ENCODE peak calls at places on chromosomes 6 and 20, in eight cellular contexts. N is lower lobe of right lung; E is heart right ventricle; Q is CD8-positive, alpha-beta T cell; I is heart left ventricle; M is endothelial cell of umbilical vein; X is AG04450; U is A549. R is an unnamed sample.

GRCh38 chr6:105363100-105363754 is 39.7 kb downstream of the PREP start:
- DNase-seq in N (no peak), E (no peak), Q (no peak), I (no peak), M (peak), X (no peak), U (no peak), R (no peak)

GRCh38 chr6:41895300-41896233 is at the start of gene USP49:
- DNase-seq in N (peak), E (peak), Q (peak), I (peak), M (peak), X (peak), U (peak), R (peak)

GRCh38 chr20:5621305-5621704 is 128.9 kb upstream of the SHLD1 start:
- DNase-seq in N (no peak), E (no peak), Q (no peak), I (no peak), M (peak), X (no peak), U (no peak), R (no peak)

GRCh38 chr6:124714728-124715127 is 247.5 kb upstream of the RNF217 start:
- DNase-seq in N (no peak), E (no peak), Q (no peak), I (no peak), M (no peak), X (no peak), U (no peak), R (no peak)

GRCh38 chr6:14110001-14110818 is 7.4 kb upstream of the CD83 start:
- DNase-seq in N (no peak), E (no peak), Q (peak), I (no peak), M (no peak), X (no peak), U (no peak), R (no peak)

GRCh38 chr6:134182528-134182927 is 130.1 kb upstream of the SLC2A12 start:
- DNase-seq in N (no peak), E (no peak), Q (no peak), I (no peak), M (no peak), X (no peak), U (no peak), R (no peak)

GRCh38 chr20:32822189-32822588 is 2.4 kb downstream of the MAPRE1 start:
- DNase-seq in N (no peak), E (no peak), Q (no peak), I (no peak), M (no peak), X (no peak), U (no peak), R (no peak)

GRCh38 chr20:38161412-38161774 is 3.7 kb downstream of the TGM2 start:
- DNase-seq in N (no peak), E (no peak), Q (no peak), I (no peak), M (no peak), X (no peak), U (no peak), R (peak)

GRCh38 chr20:50834599-50835005 is 39.7 kb downstream of the BCAS4 start:
- DNase-seq in N (no peak), E (no peak), Q (no peak), I (no peak), M (no peak), X (peak), U (no peak), R (no peak)

GRCh38 chr6:113909224-113909856 is 52.2 kb downstream of the MARCKS start:
- DNase-seq in N (no peak), E (peak), Q (no peak), I (no peak), M (peak), X (peak), U (peak), R (no peak)

GRCh38 chr6:37021356-37022129 is 16.1 kb downstream of the FGD2 start:
- DNase-seq in N (no peak), E (no peak), Q (peak), I (no peak), M (peak), X (peak), U (no peak), R (peak)

GRCh38 chr6:13767121-13767794 is 47.1 kb downstream of the MCUR1 start:
- DNase-seq in N (no peak), E (peak), Q (peak), I (peak), M (peak), X (no peak), U (no peak), R (peak)

GRCh38 chr20:35909176-35909575 is 45.1 kb downstream of the SCAND1 start:
- DNase-seq in N (no peak), E (no peak), Q (no peak), I (no peak), M (no peak), X (no peak), U (no peak), R (no peak)

GRCh38 chr20:41507851-41508250 is 110.3 kb downstream of the CHD6 start:
- DNase-seq in N (no peak), E (no peak), Q (no peak), I (no peak), M (no peak), X (no peak), U (no peak), R (no peak)

GRCh38 chr20:46757754-46758678 is 48.6 kb downstream of the SLC2A10 start:
- DNase-seq in N (peak), E (peak), Q (peak), I (peak), M (peak), X (no peak), U (peak), R (no peak)

GRCh38 chr6:12929678-12930077 is 213.1 kb downstream of the PHACTR1 start:
- DNase-seq in N (no peak), E (no peak), Q (no peak), I (no peak), M (no peak), X (no peak), U (no peak), R (no peak)

GRCh38 chr6:138204792-138205384 is 13.4 kb downstream of the PBOV1 start:
- DNase-seq in N (no peak), E (no peak), Q (no peak), I (no peak), M (no peak), X (no peak), U (no peak), R (no peak)

DNA sequence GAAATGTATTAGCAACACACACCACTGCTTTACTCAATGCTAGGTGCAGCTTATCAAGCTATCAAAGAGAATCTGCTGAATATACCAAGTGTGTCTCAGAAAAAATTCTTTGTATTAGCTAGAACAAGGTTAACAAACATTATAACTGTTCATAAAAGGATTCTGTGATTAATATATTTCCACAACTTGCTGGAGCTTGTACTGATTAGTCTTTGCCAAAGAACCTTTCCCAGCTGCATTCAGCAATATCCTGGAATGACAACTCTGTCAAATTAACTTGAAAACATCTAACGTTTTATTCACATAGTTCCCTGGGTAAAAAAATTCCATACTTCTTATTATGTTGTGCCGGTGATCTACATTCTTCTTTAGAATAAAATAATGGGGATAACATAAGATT is 252.7 kb downstream of the FOXC1 start:
- DNase-seq in N (no peak), E (no peak), Q (no peak), I (no peak), M (no peak), X (no peak), U (no peak), R (no peak)
- H3K4me3 ChIP-seq in N (no peak), E (no peak), Q (no peak), I (no peak), M (no peak), X (no peak), U (no peak), R (no peak)

DNA sequence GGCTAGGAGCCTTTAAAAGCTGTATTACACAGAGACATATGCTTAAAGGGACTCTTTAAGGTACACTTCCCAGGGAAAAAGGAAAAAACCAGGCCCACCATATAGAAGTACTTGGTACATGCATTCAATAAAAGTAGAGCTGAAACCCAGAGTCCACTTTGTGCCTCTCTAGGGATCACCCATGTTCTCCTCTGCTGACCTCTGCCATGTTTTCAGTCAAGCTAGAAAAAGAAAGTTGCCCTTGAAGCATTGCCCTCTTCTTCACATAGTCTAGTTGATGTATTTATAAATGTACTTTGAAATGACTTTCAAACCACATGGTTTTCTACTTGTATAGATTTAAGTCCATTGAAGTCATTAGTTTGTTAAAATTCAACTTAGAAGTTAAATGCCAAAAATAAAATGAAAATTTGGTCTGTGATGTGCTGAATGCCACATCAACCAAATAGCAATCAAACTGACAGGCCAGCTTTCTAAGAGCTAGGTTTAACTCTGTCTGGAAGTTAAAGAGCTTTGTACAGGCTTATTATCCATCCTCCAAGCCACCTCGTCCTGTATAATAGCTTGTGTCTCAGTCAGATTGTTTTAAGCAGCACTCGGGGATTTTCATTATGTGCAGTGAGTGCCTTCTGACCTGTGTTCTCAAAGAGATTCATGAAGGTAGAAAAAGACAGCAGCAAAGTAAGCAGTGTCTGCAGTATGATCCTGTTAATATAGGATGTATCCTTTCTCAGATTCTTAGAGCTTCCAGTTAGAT is 238.6 kb upstream of the PLN start:
- DNase-seq in N (no peak), E (no peak), Q (no peak), I (no peak), M (no peak), X (no peak), U (no peak), R (no peak)
- H3K27ac ChIP-seq in N (no peak), E (peak), Q (no peak), I (peak), M (no peak), X (no peak), U (no peak), R (peak)

GRCh38 chr6:35728663-35729348 is 8.0 kb upstream of the ARMC12 start:
- DNase-seq in N (peak), E (peak), Q (peak), I (peak), M (no peak), X (no peak), U (no peak), R (no peak)
- H3K4me3 ChIP-seq in N (peak), E (no peak), Q (peak), I (no peak), M (no peak), X (peak), U (peak), R (no peak)

DNA sequence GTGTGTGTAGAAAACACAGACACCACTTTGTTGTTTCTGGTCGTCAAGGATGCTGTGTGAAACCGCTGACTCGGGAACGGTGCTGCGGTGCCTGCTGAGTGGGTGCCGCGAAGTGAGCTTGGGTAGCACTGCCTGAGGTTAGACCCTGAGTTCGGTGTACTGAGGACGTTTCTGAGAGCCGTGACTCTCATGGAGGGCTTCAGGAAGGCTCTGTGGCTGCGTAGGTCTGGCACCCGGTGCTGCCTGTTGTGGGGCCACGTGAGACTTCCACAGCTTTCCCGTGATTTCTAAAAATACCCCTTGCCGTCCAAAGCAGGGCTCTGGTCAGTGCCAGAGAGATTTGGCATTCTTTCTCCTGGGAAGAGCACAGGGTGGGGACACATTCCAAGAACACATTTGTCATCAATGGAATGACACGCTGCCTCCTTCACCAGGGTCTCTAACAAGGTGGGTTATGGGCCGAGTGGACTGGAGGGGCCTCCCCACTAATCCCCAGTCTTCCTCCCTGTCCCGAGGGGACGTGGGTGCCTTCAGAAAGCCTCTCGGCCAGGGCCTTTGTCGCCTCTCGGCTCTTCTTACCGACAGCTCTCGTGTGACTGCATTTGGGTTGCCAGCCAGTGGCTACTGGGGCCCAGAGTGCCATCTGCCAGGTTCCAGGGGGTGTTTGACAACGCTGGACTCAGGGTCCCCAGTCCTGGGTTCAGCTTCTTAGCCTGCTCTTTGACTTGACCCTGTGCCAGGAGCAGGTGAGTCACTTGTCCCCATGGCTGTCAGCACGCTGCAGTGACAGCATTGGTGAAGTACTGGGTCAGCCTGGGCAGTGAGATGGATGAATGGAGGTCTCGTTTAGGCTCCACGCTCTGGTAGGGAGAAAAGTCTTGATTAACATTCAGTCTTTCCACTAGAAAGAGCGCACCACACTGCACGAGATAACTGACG is 62.2 kb downstream of the SYNJ2 start:
- DNase-seq in N (peak), E (peak), Q (no peak), I (peak), M (no peak), X (no peak), U (no peak), R (peak)
- H3K27ac ChIP-seq in N (no peak), E (peak), Q (no peak), I (peak), M (no peak), X (no peak), U (peak), R (peak)

GRCh38 chr6:43077981-43078411 is 1.9 kb downstream of the PTK7 start:
- DNase-seq in N (no peak), E (no peak), Q (no peak), I (no peak), M (no peak), X (no peak), U (no peak), R (no peak)

GRCh38 chr6:43074847-43075741 is 1.0 kb upstream of the PTK7 start:
- DNase-seq in N (no peak), E (no peak), Q (no peak), I (no peak), M (no peak), X (peak), U (no peak), R (no peak)

GRCh38 chr6:43076928-43077809 is 1.1 kb downstream of the PTK7 start:
- DNase-seq in N (peak), E (no peak), Q (no peak), I (no peak), M (no peak), X (no peak), U (no peak), R (no peak)

GRCh38 chr6:43076093-43076927 is at the start of gene PTK7:
- DNase-seq in N (peak), E (peak), Q (no peak), I (no peak), M (peak), X (no peak), U (no peak), R (no peak)

DNA sequence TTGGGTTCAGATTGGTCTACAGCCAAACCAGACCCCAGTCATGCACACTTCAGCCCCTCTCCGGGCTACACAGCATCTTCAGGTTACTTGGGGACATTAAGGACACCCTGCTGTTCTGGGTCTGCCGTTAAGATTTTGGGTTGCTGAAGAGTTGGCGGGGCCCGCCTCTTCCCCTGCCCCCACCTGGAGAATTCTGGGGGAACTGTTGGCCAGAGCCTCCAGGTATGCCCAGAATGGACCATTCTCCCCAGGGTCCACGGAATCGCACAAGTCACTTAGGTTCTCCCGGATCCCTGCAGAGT is 372 bp upstream of the PTK7 start:
- DNase-seq in N (no peak), E (no peak), Q (no peak), I (no peak), M (no peak), X (no peak), U (no peak), R (no peak)
- H3K4me3 ChIP-seq in N (peak), E (peak), Q (no peak), I (no peak), M (peak), X (peak), U (peak), R (no peak)